ENCODE peak calls at places on chromosomes 3 and 15, in four cellular contexts. One of them, this sample, is unnamed.
A peak's percentile ranks its signal among the peaks of the same experiment; 100 is the strongest.

GRCh38 chr3:190862209-190863118 is at the start of gene GMNC:
- DNase-seq in GM23248: peak; percentile 88
- DNase-seq in H9: peak; percentile 91
- DNase-seq in HepG2: peak; percentile 38
- DNase-seq in this sample: no peak

GRCh38 chr3:20040476-20041196 is 390 bp downstream of the KAT2B start:
- DNase-seq in GM23248: peak; percentile 82
- DNase-seq in H9: peak; percentile 71
- DNase-seq in HepG2: peak; percentile 27
- DNase-seq in this sample: peak; percentile 88

GRCh38 chr3:140953028-140953960 is 11.7 kb downstream of the SLC25A36 start:
- DNase-seq in GM23248: peak; percentile 66
- DNase-seq in H9: no peak
- DNase-seq in HepG2: no peak
- DNase-seq in this sample: no peak

GRCh38 chr3:115913069-115913686 is 289.9 kb downstream of the GAP43 start:
- DNase-seq in GM23248: peak; percentile 37
- DNase-seq in H9: no peak
- DNase-seq in HepG2: peak; percentile 13
- DNase-seq in this sample: no peak

GRCh38 chr3:170766823-170767575 is 103.0 kb downstream of the RPL22L1 start:
- DNase-seq in GM23248: no peak
- DNase-seq in H9: no peak
- DNase-seq in HepG2: no peak
- DNase-seq in this sample: no peak

GRCh38 chr15:75037685-75038084 is 14.3 kb downstream of the PPCDC start:
- DNase-seq in GM23248: no peak
- DNase-seq in H9: no peak
- DNase-seq in HepG2: no peak
- DNase-seq in this sample: no peak

GRCh38 chr3:78221300-78221699 is 1181.4 kb downstream of the ROBO2 start:
- DNase-seq in GM23248: no peak
- DNase-seq in H9: no peak
- DNase-seq in HepG2: no peak
- DNase-seq in this sample: no peak

GRCh38 chr3:82384176-82384575 is 622.7 kb upstream of the GBE1 start:
- DNase-seq in GM23248: no peak
- DNase-seq in H9: no peak
- DNase-seq in HepG2: no peak
- DNase-seq in this sample: no peak

GRCh38 chr3:185658504-185658912 is 72.4 kb downstream of the SENP2 start:
- DNase-seq in GM23248: peak; percentile 99
- DNase-seq in H9: no peak
- DNase-seq in HepG2: peak; percentile 14
- DNase-seq in this sample: no peak

GRCh38 chr3:141401095-141401494 is 32.8 kb downstream of the ZBTB38 start:
- DNase-seq in GM23248: no peak
- DNase-seq in H9: no peak
- DNase-seq in HepG2: no peak
- DNase-seq in this sample: no peak

GRCh38 chr15:48221261-48221660 is 15.2 kb downstream of the SLC12A1 start:
- DNase-seq in GM23248: no peak
- DNase-seq in H9: no peak
- DNase-seq in HepG2: no peak
- DNase-seq in this sample: no peak

GRCh38 chr15:39344662-39345141 is 236.2 kb upstream of the THBS1 start:
- DNase-seq in GM23248: peak; percentile 76
- DNase-seq in H9: no peak
- DNase-seq in HepG2: peak; percentile 48
- DNase-seq in this sample: no peak

GRCh38 chr3:120461416-120461815 is 10.6 kb upstream of the FSTL1 start:
- DNase-seq in GM23248: peak; percentile 59
- DNase-seq in H9: no peak
- DNase-seq in HepG2: no peak
- DNase-seq in this sample: no peak

GRCh38 chr15:32683906-32684584 is 33.8 kb upstream of the GREM1 start:
- DNase-seq in GM23248: peak; percentile 98
- DNase-seq in H9: no peak
- DNase-seq in HepG2: no peak
- DNase-seq in this sample: no peak

GRCh38 chr3:22113453-22113852 is 362.4 kb upstream of the ZNF385D start:
- DNase-seq in GM23248: no peak
- DNase-seq in H9: no peak
- DNase-seq in HepG2: no peak
- DNase-seq in this sample: no peak

GRCh38 chr3:195896361-195897080 is 11.8 kb downstream of the TNK2 start:
- DNase-seq in GM23248: peak; percentile 92
- DNase-seq in H9: no peak
- DNase-seq in HepG2: no peak
- DNase-seq in this sample: no peak

GRCh38 chr15:39269821-39270220 is 311.1 kb upstream of the THBS1 start:
- DNase-seq in GM23248: no peak
- DNase-seq in H9: no peak
- DNase-seq in HepG2: peak; percentile 51
- DNase-seq in this sample: no peak

DNA sequence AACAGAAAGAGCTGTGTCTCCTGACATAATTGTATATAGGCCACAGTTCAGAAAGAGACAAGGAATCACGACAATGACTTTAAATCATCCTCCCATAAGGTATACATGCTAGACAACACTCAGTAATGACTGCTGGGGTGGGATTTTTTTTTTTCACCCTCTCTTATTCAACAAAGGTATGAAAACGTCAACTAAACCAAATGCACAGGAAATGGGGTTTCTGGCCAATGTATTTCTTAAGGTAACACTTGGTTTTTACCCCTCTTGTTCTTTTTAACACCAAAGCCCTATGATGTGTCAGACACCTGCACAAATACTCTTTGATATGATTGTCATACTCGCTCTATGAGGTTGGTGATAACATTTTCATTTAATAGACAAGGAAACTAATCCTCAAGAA is 78.3 kb downstream of the MCF2L2 start:
- DNase-seq in GM23248: no peak
- DNase-seq in H9: no peak
- DNase-seq in HepG2: no peak
- DNase-seq in this sample: no peak
- H3K27ac ChIP-seq in GM23248: no peak overlapping the region
- H3K27ac ChIP-seq in H9: no peak overlapping the region
- H3K27ac ChIP-seq in HepG2: no peak overlapping the region
- H3K27ac ChIP-seq in this sample: no peak overlapping the region

DNA sequence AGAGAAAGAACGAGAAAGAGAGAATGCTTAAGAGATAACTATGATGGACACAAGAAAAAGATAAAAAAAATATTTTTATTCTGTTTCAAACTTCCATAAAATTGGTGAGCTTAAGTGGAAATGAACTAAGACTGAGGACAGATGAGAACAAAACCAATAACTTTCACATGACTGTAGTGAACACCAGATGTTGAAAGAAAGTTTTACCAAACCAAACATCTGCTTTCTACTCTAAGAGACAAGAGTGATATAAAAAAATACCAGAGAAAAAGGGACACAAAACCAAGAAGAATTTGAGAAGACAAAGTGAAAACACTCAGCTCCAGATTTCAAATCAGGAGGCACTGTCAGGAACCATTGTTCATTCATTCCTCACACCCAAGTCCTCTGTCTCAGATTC is 147.9 kb downstream of the IMPG2 start:
- DNase-seq in GM23248: no peak
- DNase-seq in H9: no peak
- DNase-seq in HepG2: no peak
- DNase-seq in this sample: no peak
- H3K9ac ChIP-seq in GM23248: no peak overlapping the region
- H3K9ac ChIP-seq in H9: no peak overlapping the region
- H3K9ac ChIP-seq in HepG2: no peak overlapping the region
- H3K9ac ChIP-seq in this sample: no peak overlapping the region

GRCh38 chr15:50235794-50236193 is 29.7 kb downstream of the HDC start:
- DNase-seq in GM23248: no peak
- DNase-seq in H9: no peak
- DNase-seq in HepG2: no peak
- DNase-seq in this sample: peak; percentile 30

GRCh38 chr15:50233192-50233736 is 32.3 kb downstream of the HDC start:
- DNase-seq in GM23248: no peak
- DNase-seq in H9: no peak
- DNase-seq in HepG2: no peak
- DNase-seq in this sample: peak; percentile 11

GRCh38 chr15:50234764-50235163 is 30.8 kb downstream of the HDC start:
- DNase-seq in GM23248: no peak
- DNase-seq in H9: no peak
- DNase-seq in HepG2: no peak
- DNase-seq in this sample: peak; percentile 29

GRCh38 chr15:50231761-50232160 is 33.8 kb downstream of the HDC start:
- DNase-seq in GM23248: no peak
- DNase-seq in H9: no peak
- DNase-seq in HepG2: no peak
- DNase-seq in this sample: peak; percentile 9

GRCh38 chr15:50232791-50233190 is 32.7 kb downstream of the HDC start:
- DNase-seq in GM23248: no peak
- DNase-seq in H9: no peak
- DNase-seq in HepG2: no peak
- DNase-seq in this sample: no peak
- H3K27ac ChIP-seq in GM23248: no peak overlapping the region
- H3K27ac ChIP-seq in H9: no peak overlapping the region
- H3K27ac ChIP-seq in HepG2: no peak overlapping the region
- H3K27ac ChIP-seq in this sample: no peak overlapping the region

GRCh38 chr3:40452057-40452456 is 5.1 kb upstream of the RPL14 start:
- DNase-seq in GM23248: no peak
- DNase-seq in H9: no peak
- DNase-seq in HepG2: no peak
- DNase-seq in this sample: peak; percentile 38
- H3K9ac ChIP-seq in GM23248: peak overlapping the region; percentile 87
- H3K9ac ChIP-seq in H9: peak overlapping the region; percentile 87
- H3K9ac ChIP-seq in HepG2: peak overlapping the region; percentile 80
- H3K9ac ChIP-seq in this sample: peak overlapping the region; percentile 74

GRCh38 chr3:194806991-194807685 is 121.5 kb downstream of the FAM43A start:
- DNase-seq in GM23248: peak; percentile 89
- DNase-seq in H9: no peak
- DNase-seq in HepG2: no peak
- DNase-seq in this sample: no peak
- H3K27ac ChIP-seq in GM23248: peak overlapping the region; percentile 64
- H3K27ac ChIP-seq in H9: no peak overlapping the region
- H3K27ac ChIP-seq in HepG2: no peak overlapping the region
- H3K27ac ChIP-seq in this sample: no peak overlapping the region

DNA sequence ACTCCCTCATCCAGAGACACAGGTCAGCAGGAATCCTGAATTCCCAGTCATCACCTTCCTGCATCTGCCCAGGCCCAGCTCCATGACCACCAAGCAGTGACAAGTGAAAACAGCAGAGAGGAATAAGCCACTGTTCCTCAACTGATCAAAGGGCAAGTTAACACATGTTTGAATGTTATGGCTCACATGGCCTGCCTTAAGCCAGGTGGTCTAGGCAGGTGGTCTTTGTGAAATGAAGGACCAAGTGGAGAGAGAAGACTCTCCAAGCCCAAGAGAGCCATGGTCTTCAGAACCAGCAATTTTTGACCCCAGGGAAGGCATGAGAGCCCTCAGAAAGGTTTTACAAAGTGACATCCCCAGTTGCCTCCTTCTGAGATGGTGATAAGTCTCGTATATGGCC is 161.8 kb downstream of the EPHB1 start:
- DNase-seq in GM23248: no peak
- DNase-seq in H9: no peak
- DNase-seq in HepG2: no peak
- DNase-seq in this sample: no peak
- H3K9ac ChIP-seq in GM23248: no peak overlapping the region
- H3K9ac ChIP-seq in H9: no peak overlapping the region
- H3K9ac ChIP-seq in HepG2: no peak overlapping the region
- H3K9ac ChIP-seq in this sample: peak overlapping the region; percentile 49

GRCh38 chr3:46187876-46188275 is 20.2 kb downstream of the CCR1 start:
- DNase-seq in GM23248: peak; percentile 85
- DNase-seq in H9: no peak
- DNase-seq in HepG2: no peak
- DNase-seq in this sample: no peak
- H3K27ac ChIP-seq in GM23248: peak overlapping the region; percentile 49
- H3K27ac ChIP-seq in H9: no peak overlapping the region
- H3K27ac ChIP-seq in HepG2: no peak overlapping the region
- H3K27ac ChIP-seq in this sample: no peak overlapping the region

GRCh38 chr3:166367947-166368533 is 530.8 kb upstream of the BCHE start:
- DNase-seq in GM23248: no peak
- DNase-seq in H9: no peak
- DNase-seq in HepG2: no peak
- DNase-seq in this sample: no peak

GRCh38 chr3:166372571-166373106 is 535.4 kb upstream of the BCHE start:
- DNase-seq in GM23248: no peak
- DNase-seq in H9: no peak
- DNase-seq in HepG2: no peak
- DNase-seq in this sample: no peak
- H3K9ac ChIP-seq in GM23248: no peak overlapping the region
- H3K9ac ChIP-seq in H9: no peak overlapping the region
- H3K9ac ChIP-seq in HepG2: no peak overlapping the region
- H3K9ac ChIP-seq in this sample: no peak overlapping the region